ENCODE peak calls at places on chromosomes 5 and 9, in six cellular contexts. Q is cardiac fibroblast; H is GM13977; C is CD4-positive, alpha-beta T cell; Z is kidney epithelial cell; N is endothelial cell. W is an unnamed sample.
A peak's percentile ranks its signal among the peaks of the same experiment; 100 is the strongest.

GRCh38 chr5:132655821-132656773 is 1.9 kb upstream of the IL13 start:
- DNase-seq in Q (peak; percentile 7), H (no peak), C (no peak), Z (no peak), N (no peak), W (peak; percentile 38)

GRCh38 chr5:39399135-39400036 is 25.4 kb downstream of the DAB2 start:
- DNase-seq in Q (peak; percentile 97), H (no peak), C (no peak), Z (peak; percentile 94), N (no peak), W (no peak)

GRCh38 chr9:95131023-95131943 is 186.2 kb downstream of the FANCC start:
- DNase-seq in Q (peak; percentile 79), H (peak; percentile 76), C (peak; percentile 42), Z (no peak), N (peak; percentile 79), W (peak; percentile 76)

GRCh38 chr5:55230086-55230629 is 3.0 kb upstream of the MCIDAS start:
- DNase-seq in Q (no peak), H (no peak), C (no peak), Z (no peak), N (no peak), W (peak; percentile 34)

GRCh38 chr9:96139592-96140251 is 162.3 kb downstream of the HSD17B3 start:
- DNase-seq in Q (peak; percentile 82), H (no peak), C (no peak), Z (no peak), N (no peak), W (no peak)

GRCh38 chr5:125823572-125823971 is 599.6 kb upstream of the GRAMD2B start:
- DNase-seq in Q (no peak), H (no peak), C (no peak), Z (no peak), N (no peak), W (no peak)

GRCh38 chr5:111383288-111383970 is 128.9 kb downstream of the STARD4 start:
- DNase-seq in Q (no peak), H (no peak), C (no peak), Z (no peak), N (no peak), W (no peak)

GRCh38 chr5:177523711-177524538 is 7.2 kb upstream of the DDX41 start:
- DNase-seq in Q (no peak), H (no peak), C (no peak), Z (no peak), N (no peak), W (no peak)

GRCh38 chr5:82494942-82495341 is 216.8 kb upstream of the RPS23 start:
- DNase-seq in Q (peak; percentile 28), H (no peak), C (no peak), Z (no peak), N (no peak), W (no peak)

GRCh38 chr9:95509851-95510529 is 6.8 kb downstream of the PTCH1 start:
- DNase-seq in Q (no peak), H (no peak), C (no peak), Z (no peak), N (peak; percentile 19), W (no peak)

GRCh38 chr5:1642221-1642620 is 118.5 kb upstream of the LPCAT1 start:
- DNase-seq in Q (no peak), H (no peak), C (no peak), Z (no peak), N (no peak), W (no peak)

GRCh38 chr5:164012376-164012775 is 507.0 kb downstream of the MAT2B start:
- DNase-seq in Q (no peak), H (no peak), C (no peak), Z (no peak), N (no peak), W (no peak)

GRCh38 chr5:149829954-149830353 is 99.8 kb downstream of the PPARGC1B start:
- DNase-seq in Q (no peak), H (peak; percentile 54), C (no peak), Z (no peak), N (no peak), W (no peak)

GRCh38 chr5:96322217-96322616 is 110.8 kb downstream of the PCSK1 start:
- DNase-seq in Q (no peak), H (no peak), C (no peak), Z (no peak), N (no peak), W (no peak)

GRCh38 chr5:135073771-135074345 is 39.8 kb upstream of the PITX1 start:
- DNase-seq in Q (peak; percentile 13), H (no peak), C (no peak), Z (no peak), N (no peak), W (no peak)

GRCh38 chr5:82549263-82549662 is 271.1 kb upstream of the RPS23 start:
- DNase-seq in Q (peak; percentile 8), H (no peak), C (no peak), Z (no peak), N (no peak), W (no peak)

GRCh38 chr5:102867999-102868662 is 113.0 kb downstream of the PAM start:
- DNase-seq in Q (peak; percentile 40), H (no peak), C (no peak), Z (no peak), N (no peak), W (no peak)

GRCh38 chr5:179288101-179288808 is 57.0 kb downstream of the ADAMTS2 start:
- DNase-seq in Q (no peak), H (no peak), C (no peak), Z (no peak), N (no peak), W (no peak)

GRCh38 chr5:67165524-67166459 is 30.8 kb downstream of the CD180 start:
- DNase-seq in Q (peak; percentile 87), H (peak; percentile 90), C (peak; percentile 78), Z (peak; percentile 9), N (peak; percentile 78), W (peak; percentile 91)

GRCh38 chr9:98502976-98503325 is 205.8 kb downstream of the GABBR2 start:
- DNase-seq in Q (peak; percentile 79), H (no peak), C (no peak), Z (no peak), N (no peak), W (no peak)

GRCh38 chr5:82142217-82142841 is 135.8 kb downstream of the RPS23 start:
- DNase-seq in Q (no peak), H (no peak), C (no peak), Z (no peak), N (no peak), W (no peak)

GRCh38 chr9:114309096-114309495 is 13.8 kb upstream of the ORM1 start:
- DNase-seq in Q (no peak), H (no peak), C (no peak), Z (no peak), N (no peak), W (no peak)

GRCh38 chr9:127158995-127159801 is 36.8 kb upstream of the ANGPTL2 start:
- DNase-seq in Q (peak; percentile 70), H (no peak), C (no peak), Z (peak; percentile 86), N (no peak), W (no peak)
- TF ChIP-seq CTCF in Q (peak; percentile 43), H (no peak), C (no peak), Z (peak; percentile 45), N (no peak), W (no peak)

DNA sequence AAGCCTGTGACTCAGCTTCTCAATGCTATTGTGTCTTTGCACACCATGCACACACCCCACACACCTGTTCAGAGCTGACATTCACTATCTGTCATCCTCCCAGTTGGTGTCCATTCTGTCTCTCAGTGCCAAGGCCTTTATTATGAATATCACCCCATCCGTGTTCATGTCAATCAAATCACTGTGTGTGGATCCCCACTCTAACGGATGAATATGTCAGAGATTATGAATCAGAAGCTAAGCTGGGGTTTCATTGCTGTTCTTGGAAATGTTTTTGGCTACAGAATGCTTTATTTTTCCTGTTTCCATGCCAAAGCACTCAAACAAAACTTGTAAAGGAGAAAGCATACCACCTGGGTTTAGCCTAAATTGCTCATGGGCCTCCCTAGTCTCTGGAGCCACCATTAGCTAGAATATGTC is 9.3 kb upstream of the MAMDC2 start:
- DNase-seq in Q (no peak), H (no peak), C (no peak), Z (no peak), N (no peak), W (no peak)
- TF ChIP-seq CTCF in Q (no peak), H (no peak), C (no peak), Z (no peak), N (no peak), W (no peak)

DNA sequence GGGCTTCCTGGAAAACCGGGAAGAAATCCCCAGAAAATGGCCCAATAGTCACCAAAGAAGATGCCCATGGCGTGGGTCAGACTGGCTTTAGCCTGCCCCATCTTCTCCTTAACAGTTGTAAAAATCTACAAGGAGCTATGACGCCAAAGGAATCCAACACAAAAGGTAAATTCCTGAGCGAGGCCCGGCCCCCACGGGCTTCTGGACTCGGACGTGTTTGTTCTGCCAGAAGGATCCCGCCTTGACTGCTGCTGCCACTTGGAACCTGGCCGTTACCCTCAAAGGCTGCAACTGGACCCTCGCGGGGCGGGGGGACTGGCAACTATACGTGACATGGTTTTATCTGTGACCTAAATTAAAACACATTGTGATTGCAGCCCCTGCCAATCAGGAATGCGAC is 54.5 kb upstream of the UBAC1 start:
- DNase-seq in Q (no peak), H (no peak), C (no peak), Z (no peak), N (no peak), W (no peak)
- TF ChIP-seq CTCF in Q (no peak), H (no peak), C (no peak), Z (no peak), N (no peak), W (no peak)

DNA sequence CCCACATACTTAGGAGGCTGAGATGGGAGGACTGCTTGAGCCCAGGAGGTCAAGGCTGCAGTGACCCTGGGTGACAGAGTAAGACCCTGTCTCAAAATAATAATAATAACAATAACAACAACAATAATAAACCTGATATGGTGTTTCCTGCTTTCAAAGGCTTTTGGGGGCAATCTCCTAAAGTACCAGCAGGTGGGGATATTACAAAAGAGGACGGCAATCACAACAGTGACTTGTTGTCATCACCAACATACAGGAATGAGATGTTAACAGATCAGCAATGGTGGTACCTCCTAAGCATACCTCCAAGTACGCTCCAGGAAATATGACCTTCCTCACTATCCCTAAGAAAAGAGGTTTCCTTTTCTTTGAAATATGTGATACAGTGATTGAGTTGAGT is 91.1 kb upstream of the RNF180 start:
- DNase-seq in Q (peak; percentile 41), H (peak; percentile 50), C (no peak), Z (peak; percentile 16), N (peak; percentile 33), W (peak; percentile 40)
- TF ChIP-seq CTCF in Q (peak; percentile 75), H (peak; percentile 59), C (no peak), Z (peak; percentile 73), N (peak; percentile 68), W (peak; percentile 46)

DNA sequence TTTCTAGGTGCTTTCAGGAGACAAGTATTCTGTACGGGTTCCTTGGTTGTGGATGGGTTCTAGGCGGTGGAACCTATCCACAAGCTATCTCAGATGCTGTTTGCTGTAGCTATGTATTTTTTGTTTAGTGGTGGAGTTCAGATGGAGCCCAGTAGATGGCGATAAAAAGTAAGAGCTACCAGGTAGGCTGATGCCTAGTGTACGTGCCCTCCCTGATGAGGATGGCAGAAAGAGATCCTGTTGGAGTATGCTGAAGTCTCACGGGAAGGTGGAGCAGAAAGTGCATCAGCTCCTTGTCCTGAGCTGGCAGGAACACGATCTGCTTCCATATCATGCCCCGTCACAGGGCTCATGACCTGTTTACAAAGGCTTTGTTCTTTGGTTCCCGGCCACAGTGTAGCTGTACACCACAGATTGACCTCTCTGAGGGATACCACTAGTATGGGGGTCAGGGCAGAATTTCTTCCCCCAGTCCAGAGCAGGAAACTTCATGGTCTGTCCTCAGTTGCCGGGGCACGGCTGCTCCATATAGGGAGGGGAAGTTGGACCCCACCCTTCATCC is 12.6 kb upstream of the UGT3A2 start:
- DNase-seq in Q (peak; percentile 71), H (peak; percentile 66), C (no peak), Z (no peak), N (peak; percentile 44), W (peak; percentile 72)
- TF ChIP-seq CTCF in Q (peak; percentile 72), H (peak; percentile 69), C (peak; percentile 64), Z (peak; percentile 69), N (peak; percentile 52), W (peak; percentile 66)